ENCODE peak calls at places on chromosome 21, in eight cellular contexts. One of them, this sample, is unnamed.
A peak's percentile ranks its signal among the peaks of the same experiment; 100 is the strongest.

GRCh38 chr21:32807717-32808380 is 36.3 kb upstream of the PAXBP1 start:
- DNase-seq in endothelial cell of umbilical vein: no peak
- DNase-seq in GM12878: no peak
- DNase-seq in A549: no peak
- DNase-seq in H1: no peak
- DNase-seq in K562: no peak
- DNase-seq in HCT116: no peak
- DNase-seq in HepG2: no peak
- DNase-seq in this sample: peak; percentile 21

GRCh38 chr21:22552390-22552789 is 1554.2 kb downstream of the NCAM2 start:
- DNase-seq in A549: no peak
- DNase-seq in K562: no peak
- DNase-seq in GM12878: no peak
- DNase-seq in HepG2: no peak
- DNase-seq in endothelial cell of umbilical vein: no peak
- DNase-seq in H1: no peak
- DNase-seq in HCT116: no peak
- DNase-seq in this sample: no peak

GRCh38 chr21:16590658-16591057 is 860.9 kb downstream of the USP25 start:
- DNase-seq in K562: no peak
- DNase-seq in GM12878: no peak
- DNase-seq in HepG2: no peak
- DNase-seq in endothelial cell of umbilical vein: no peak
- DNase-seq in A549: no peak
- DNase-seq in HCT116: no peak
- DNase-seq in H1: no peak
- DNase-seq in this sample: no peak

GRCh38 chr21:35231115-35231514 is 182.0 kb upstream of the RUNX1 start:
- DNase-seq in GM12878: no peak
- DNase-seq in endothelial cell of umbilical vein: peak; percentile 10
- DNase-seq in K562: no peak
- DNase-seq in HCT116: no peak
- DNase-seq in HepG2: no peak
- DNase-seq in H1: no peak
- DNase-seq in A549: no peak
- DNase-seq in this sample: no peak

GRCh38 chr21:42024261-42024877 is 14.2 kb upstream of the ZBTB21 start:
- DNase-seq in K562: no peak
- DNase-seq in endothelial cell of umbilical vein: no peak
- DNase-seq in HCT116: no peak
- DNase-seq in GM12878: no peak
- DNase-seq in H1: no peak
- DNase-seq in A549: no peak
- DNase-seq in HepG2: no peak
- DNase-seq in this sample: no peak

GRCh38 chr21:33231526-33231925 is 1.8 kb downstream of the IFNAR2 start:
- DNase-seq in A549: no peak
- DNase-seq in HepG2: no peak
- DNase-seq in endothelial cell of umbilical vein: no peak
- DNase-seq in GM12878: no peak
- DNase-seq in HCT116: no peak
- DNase-seq in K562: no peak
- DNase-seq in H1: no peak
- DNase-seq in this sample: no peak

GRCh38 chr21:39788383-39788782 is 43.4 kb downstream of the IGSF5 start:
- DNase-seq in K562: peak; percentile 68
- DNase-seq in H1: peak; percentile 65
- DNase-seq in endothelial cell of umbilical vein: peak; percentile 70
- DNase-seq in GM12878: no peak
- DNase-seq in HCT116: peak; percentile 66
- DNase-seq in HepG2: peak; percentile 71
- DNase-seq in A549: peak; percentile 67
- DNase-seq in this sample: peak; percentile 13

GRCh38 chr21:41660748-41661147 is 106.1 kb downstream of the RIPK4 start:
- DNase-seq in HepG2: no peak
- DNase-seq in K562: no peak
- DNase-seq in A549: no peak
- DNase-seq in HCT116: no peak
- DNase-seq in GM12878: no peak
- DNase-seq in H1: no peak
- DNase-seq in endothelial cell of umbilical vein: no peak
- DNase-seq in this sample: no peak

GRCh38 chr21:32772281-32773047 is 909 bp upstream of the PAXBP1 start:
- DNase-seq in HepG2: no peak
- DNase-seq in A549: peak; percentile 19
- DNase-seq in H1: no peak
- DNase-seq in K562: peak; percentile 75
- DNase-seq in endothelial cell of umbilical vein: peak; percentile 60
- DNase-seq in GM12878: peak; percentile 9
- DNase-seq in HCT116: no peak
- DNase-seq in this sample: peak; percentile 49

DNA sequence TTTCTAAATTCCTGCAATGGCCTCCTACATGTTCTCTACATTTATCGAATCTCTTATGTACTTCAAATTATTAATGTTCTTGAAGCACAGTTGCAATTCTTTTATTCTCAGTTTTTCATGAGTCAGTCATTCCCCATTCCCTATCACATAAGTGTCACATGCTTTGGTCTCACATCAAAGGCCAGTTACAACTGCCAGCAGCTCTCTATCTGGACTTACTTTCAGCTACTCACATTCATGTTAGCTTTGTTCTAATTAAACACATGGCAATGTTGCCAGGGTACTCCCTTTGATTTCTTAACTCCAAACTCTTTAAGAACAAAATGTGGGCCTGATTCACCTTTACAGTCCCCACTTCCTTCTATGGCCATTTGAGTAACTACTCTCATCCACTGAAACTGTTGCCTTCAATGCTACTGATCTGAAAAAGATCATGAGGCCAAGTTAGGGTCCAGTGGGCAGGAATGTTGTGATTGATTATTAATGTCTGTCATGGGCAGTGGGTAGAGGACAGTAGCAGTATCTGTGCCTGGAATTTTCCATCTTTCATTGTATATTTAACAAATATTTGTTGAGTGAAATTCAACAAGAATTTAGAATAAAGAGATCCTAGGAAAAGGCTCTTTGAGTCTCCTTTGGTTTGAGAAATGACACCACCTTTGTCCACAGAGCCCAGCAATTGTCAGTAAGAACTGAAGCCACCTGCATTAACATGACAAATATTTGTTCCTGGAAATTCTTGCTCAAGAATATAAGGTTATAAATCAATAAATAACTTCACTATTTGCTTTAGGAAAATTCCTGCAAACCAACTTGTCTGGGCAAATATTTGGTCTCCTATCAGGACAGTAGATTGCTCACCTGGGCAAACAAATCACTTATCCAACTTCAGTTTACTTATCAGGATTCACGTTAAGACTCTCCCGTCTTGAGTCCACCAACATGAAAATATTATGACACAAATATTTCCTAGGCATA is 153.6 kb upstream of the SAMSN1 start:
- DNase-seq in endothelial cell of umbilical vein: no peak
- DNase-seq in HCT116: no peak
- DNase-seq in A549: no peak
- DNase-seq in GM12878: no peak
- DNase-seq in H1: no peak
- DNase-seq in K562: no peak
- DNase-seq in HepG2: peak; percentile 68
- DNase-seq in this sample: no peak
- TF ChIP-seq MAX in endothelial cell of umbilical vein: no peak
- TF ChIP-seq MAX in HCT116: no peak
- TF ChIP-seq MAX in A549: no peak
- TF ChIP-seq MAX in GM12878: no peak
- TF ChIP-seq MAX in H1: no peak
- TF ChIP-seq MAX in K562: no peak
- TF ChIP-seq MAX in HepG2: no peak
- TF ChIP-seq MAX in this sample: no peak

GRCh38 chr21:45293214-45293725 is 5.6 kb upstream of the POFUT2 start:
- DNase-seq in HepG2: no peak
- DNase-seq in A549: no peak
- DNase-seq in K562: no peak
- DNase-seq in endothelial cell of umbilical vein: no peak
- DNase-seq in H1: peak; percentile 48
- DNase-seq in GM12878: no peak
- DNase-seq in HCT116: no peak
- DNase-seq in this sample: no peak

GRCh38 chr21:45290948-45291612 is 3.4 kb upstream of the POFUT2 start:
- DNase-seq in endothelial cell of umbilical vein: no peak
- DNase-seq in A549: no peak
- DNase-seq in GM12878: no peak
- DNase-seq in HepG2: no peak
- DNase-seq in HCT116: no peak
- DNase-seq in K562: no peak
- DNase-seq in H1: peak; percentile 32
- DNase-seq in this sample: no peak

GRCh38 chr21:45293726-45294401 is 6.2 kb upstream of the POFUT2 start:
- DNase-seq in GM12878: no peak
- DNase-seq in HCT116: no peak
- DNase-seq in HepG2: no peak
- DNase-seq in endothelial cell of umbilical vein: no peak
- DNase-seq in K562: no peak
- DNase-seq in A549: no peak
- DNase-seq in H1: peak; percentile 39
- DNase-seq in this sample: no peak

GRCh38 chr21:45291613-45292398 is 4.1 kb upstream of the POFUT2 start:
- DNase-seq in A549: no peak
- DNase-seq in H1: peak; percentile 61
- DNase-seq in HCT116: no peak
- DNase-seq in endothelial cell of umbilical vein: no peak
- DNase-seq in HepG2: no peak
- DNase-seq in GM12878: no peak
- DNase-seq in K562: no peak
- DNase-seq in this sample: no peak

DNA sequence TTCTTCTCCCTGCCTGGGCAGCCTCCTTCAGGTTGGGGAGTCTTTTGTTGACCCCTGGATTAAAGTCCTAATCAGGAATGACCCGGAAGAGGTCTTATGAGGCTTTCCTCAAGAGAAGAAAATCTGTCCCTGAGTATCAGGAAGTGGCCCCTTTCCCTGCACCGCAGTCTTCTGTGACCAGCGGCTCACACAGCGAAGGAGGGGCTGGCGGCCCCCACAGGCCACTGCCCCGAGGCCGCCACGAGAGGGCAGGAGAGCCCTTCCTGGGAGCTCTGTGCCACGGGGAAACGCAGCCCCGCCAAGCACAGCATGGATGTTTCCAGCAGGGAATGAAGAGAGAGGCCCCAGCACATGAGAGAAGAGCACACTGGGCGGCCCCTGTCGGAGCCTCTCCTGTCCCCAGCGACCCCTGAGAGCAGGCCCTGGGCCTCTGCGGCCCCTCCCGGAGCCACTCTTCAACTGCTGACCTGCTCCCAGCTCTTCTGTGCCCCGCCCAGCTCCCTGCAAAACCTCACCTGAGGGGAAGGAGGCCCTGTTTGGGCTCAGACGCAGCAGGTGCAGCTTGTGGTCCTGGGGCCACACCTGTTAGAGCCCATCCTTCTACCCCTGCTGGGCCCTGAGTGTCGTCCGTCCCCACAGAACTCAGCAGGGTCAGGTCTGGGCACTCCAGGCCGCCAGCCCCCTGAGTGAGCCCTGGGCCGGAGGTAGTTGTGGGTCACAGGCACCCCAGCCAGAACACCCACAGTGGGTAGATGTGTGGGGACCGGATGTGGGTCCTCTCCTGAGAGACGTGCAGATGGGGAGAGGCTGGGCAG is 4.9 kb upstream of the POFUT2 start:
- DNase-seq in A549: peak; percentile 68
- DNase-seq in endothelial cell of umbilical vein: peak; percentile 83
- DNase-seq in H1: peak; percentile 87
- DNase-seq in GM12878: no peak
- DNase-seq in HCT116: peak; percentile 45
- DNase-seq in HepG2: peak; percentile 76
- DNase-seq in K562: peak; percentile 89
- DNase-seq in this sample: peak; percentile 90
- TF ChIP-seq POLR2A in A549: no peak
- TF ChIP-seq POLR2A in endothelial cell of umbilical vein: no peak
- TF ChIP-seq POLR2A in H1: no peak
- TF ChIP-seq POLR2A in GM12878: no peak
- TF ChIP-seq POLR2A in HCT116: no peak
- TF ChIP-seq POLR2A in HepG2: no peak
- TF ChIP-seq POLR2A in K562: no peak
- TF ChIP-seq POLR2A in this sample: no peak

GRCh38 chr21:29321908-29322569 is 23.3 kb downstream of the BACH1 start:
- DNase-seq in GM12878: no peak
- DNase-seq in HCT116: no peak
- DNase-seq in HepG2: no peak
- DNase-seq in endothelial cell of umbilical vein: no peak
- DNase-seq in K562: no peak
- DNase-seq in A549: no peak
- DNase-seq in H1: no peak
- DNase-seq in this sample: no peak

GRCh38 chr21:29321217-29321616 is 22.5 kb downstream of the BACH1 start:
- DNase-seq in HCT116: no peak
- DNase-seq in HepG2: no peak
- DNase-seq in K562: no peak
- DNase-seq in GM12878: no peak
- DNase-seq in A549: no peak
- DNase-seq in endothelial cell of umbilical vein: no peak
- DNase-seq in H1: no peak
- DNase-seq in this sample: no peak

GRCh38 chr21:29322570-29322957 is 23.8 kb downstream of the BACH1 start:
- DNase-seq in HepG2: no peak
- DNase-seq in H1: no peak
- DNase-seq in HCT116: no peak
- DNase-seq in K562: no peak
- DNase-seq in endothelial cell of umbilical vein: no peak
- DNase-seq in GM12878: no peak
- DNase-seq in A549: no peak
- DNase-seq in this sample: no peak

GRCh38 chr21:29320021-29320420 is 21.3 kb downstream of the BACH1 start:
- DNase-seq in H1: no peak
- DNase-seq in HCT116: no peak
- DNase-seq in GM12878: no peak
- DNase-seq in K562: no peak
- DNase-seq in HepG2: no peak
- DNase-seq in endothelial cell of umbilical vein: no peak
- DNase-seq in A549: no peak
- DNase-seq in this sample: no peak

DNA sequence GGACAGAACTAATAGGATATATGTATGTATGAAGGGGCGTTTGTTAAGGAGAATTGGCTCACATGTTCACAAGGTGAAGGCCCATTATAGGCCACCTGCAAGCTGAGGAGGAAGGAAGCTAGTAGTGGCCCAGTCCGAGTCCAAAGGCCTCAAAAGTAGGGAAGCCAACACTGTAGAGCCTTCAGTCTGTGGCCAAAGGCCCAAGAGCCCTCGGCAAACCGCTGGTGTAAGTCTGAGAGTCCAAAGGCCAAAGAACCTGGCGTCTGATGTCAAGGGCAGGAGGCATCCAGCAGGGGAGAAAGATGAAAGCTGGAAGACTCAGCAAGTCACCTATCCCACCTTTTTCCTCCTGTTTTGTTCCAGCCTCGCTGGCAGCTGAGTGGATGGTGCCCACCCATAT is 24.5 kb downstream of the BACH1 start:
- DNase-seq in HepG2: no peak
- DNase-seq in endothelial cell of umbilical vein: no peak
- DNase-seq in GM12878: no peak
- DNase-seq in H1: no peak
- DNase-seq in A549: no peak
- DNase-seq in K562: no peak
- DNase-seq in HCT116: no peak
- DNase-seq in this sample: no peak
- TF ChIP-seq CTCF in HepG2: no peak
- TF ChIP-seq CTCF in endothelial cell of umbilical vein: no peak
- TF ChIP-seq CTCF in GM12878: no peak
- TF ChIP-seq CTCF in H1: no peak
- TF ChIP-seq CTCF in A549: no peak
- TF ChIP-seq CTCF in K562: no peak
- TF ChIP-seq CTCF in HCT116: no peak
- TF ChIP-seq CTCF in this sample: no peak

GRCh38 chr21:44789880-44790279 is 11.7 kb downstream of the UBE2G2 start:
- DNase-seq in GM12878: no peak
- DNase-seq in endothelial cell of umbilical vein: no peak
- DNase-seq in H1: no peak
- DNase-seq in A549: no peak
- DNase-seq in HepG2: no peak
- DNase-seq in K562: no peak
- DNase-seq in HCT116: no peak
- DNase-seq in this sample: no peak
- TF ChIP-seq MAX in GM12878: no peak
- TF ChIP-seq MAX in endothelial cell of umbilical vein: no peak
- TF ChIP-seq MAX in H1: no peak
- TF ChIP-seq MAX in A549: no peak
- TF ChIP-seq MAX in HepG2: no peak
- TF ChIP-seq MAX in K562: no peak
- TF ChIP-seq MAX in HCT116: no peak
- TF ChIP-seq MAX in this sample: no peak

This sample was measured in NB4.